ENCODE peak calls at places on chromosomes 6 and 20, in nine cellular contexts. H is globus pallidus, Y is astrocyte of the spinal cord, Q is ovary, D is right lobe of liver, V is AG09309, E is stromal cell of bone marrow, J is GM12892, G is GM20000. R is an unnamed sample.

GRCh38 chr6:46490425-46491200 is 636 bp downstream of the RCAN2 start:
- DNase-seq in H (peak; percentile 58), Y (no peak), Q (peak; percentile 55), D (peak; percentile 35), V (no peak), E (no peak), J (peak; percentile 26), G (peak; percentile 42), R (peak; percentile 16)

GRCh38 chr6:167119680-167120556 is 3.0 kb upstream of the CCR6 start:
- DNase-seq in H (no peak), Y (no peak), Q (no peak), D (no peak), V (no peak), E (no peak), J (no peak), G (no peak), R (no peak)

GRCh38 chr6:150874184-150874583 is 8.7 kb downstream of the MTHFD1L start:
- DNase-seq in H (no peak), Y (no peak), Q (no peak), D (no peak), V (no peak), E (no peak), J (no peak), G (no peak), R (no peak)

GRCh38 chr6:39897699-39898098 is 36.6 kb downstream of the MOCS1 start:
- DNase-seq in H (no peak), Y (no peak), Q (no peak), D (no peak), V (no peak), E (no peak), J (no peak), G (no peak), R (no peak)

GRCh38 chr6:16007146-16007545 is 121.7 kb upstream of the MYLIP start:
- DNase-seq in H (no peak), Y (no peak), Q (no peak), D (no peak), V (no peak), E (no peak), J (no peak), G (no peak), R (no peak)

GRCh38 chr6:137875606-137876005 is 8.5 kb downstream of the TNFAIP3 start:
- DNase-seq in H (no peak), Y (no peak), Q (no peak), D (no peak), V (no peak), E (no peak), J (no peak), G (no peak), R (no peak)

GRCh38 chr6:41675176-41675767 is 37.0 kb downstream of the MDFI start:
- DNase-seq in H (no peak), Y (no peak), Q (no peak), D (peak; percentile 7), V (no peak), E (no peak), J (no peak), G (no peak), R (no peak)

GRCh38 chr6:75126518-75126917 is 79.3 kb downstream of the COL12A1 start:
- DNase-seq in H (no peak), Y (peak; percentile 59), Q (no peak), D (no peak), V (no peak), E (no peak), J (no peak), G (no peak), R (no peak)

GRCh38 chr20:58883243-58883691 is 30.8 kb downstream of the GNAS start:
- DNase-seq in H (no peak), Y (peak; percentile 52), Q (no peak), D (no peak), V (peak; percentile 33), E (no peak), J (no peak), G (no peak), R (no peak)

GRCh38 chr6:154433477-154434241 is 76.8 kb downstream of the CNKSR3 start:
- DNase-seq in H (no peak), Y (no peak), Q (no peak), D (no peak), V (no peak), E (no peak), J (no peak), G (no peak), R (no peak)

GRCh38 chr6:26156850-26157149 is 69.6 kb downstream of the HFE start:
- DNase-seq in H (no peak), Y (no peak), Q (no peak), D (no peak), V (no peak), E (no peak), J (no peak), G (no peak), R (no peak)

GRCh38 chr6:56913276-56914138 is 41.4 kb upstream of the BEND6 start:
- DNase-seq in H (no peak), Y (no peak), Q (no peak), D (no peak), V (no peak), E (no peak), J (no peak), G (no peak), R (no peak)

GRCh38 chr6:35602133-35602946 is 86.4 kb downstream of the FKBP5 start:
- DNase-seq in H (peak; percentile 43), Y (no peak), Q (no peak), D (no peak), V (no peak), E (no peak), J (no peak), G (no peak), R (no peak)

GRCh38 chr6:37919417-37920157 is 100.1 kb downstream of the ZFAND3 start:
- DNase-seq in H (no peak), Y (peak; percentile 66), Q (no peak), D (no peak), V (peak; percentile 20), E (peak; percentile 62), J (no peak), G (no peak), R (no peak)

GRCh38 chr6:154792761-154793160 is 59.5 kb downstream of the SCAF8 start:
- DNase-seq in H (no peak), Y (no peak), Q (no peak), D (no peak), V (no peak), E (no peak), J (no peak), G (no peak), R (no peak)

GRCh38 chr20:46688151-46689081 is 828 bp downstream of the TP53RK start:
- DNase-seq in H (no peak), Y (peak; percentile 28), Q (no peak), D (no peak), V (no peak), E (no peak), J (no peak), G (no peak), R (no peak)

GRCh38 chr20:61720348-61720696 is 345.4 kb downstream of the TAF4 start:
- DNase-seq in H (no peak), Y (no peak), Q (no peak), D (no peak), V (no peak), E (no peak), J (no peak), G (no peak), R (no peak)

GRCh38 chr6:108739496-108740330 is 108.5 kb upstream of the ARMC2 start:
- DNase-seq in H (no peak), Y (peak; percentile 20), Q (no peak), D (no peak), V (no peak), E (peak; percentile 25), J (no peak), G (no peak), R (no peak)

GRCh38 chr6:77463881-77464867 is 883 bp upstream of the HTR1B start:
- DNase-seq in H (no peak), Y (peak; percentile 35), Q (peak; percentile 19), D (no peak), V (no peak), E (no peak), J (no peak), G (no peak), R (peak; percentile 42)

GRCh38 chr20:15895560-15896084 is 677.6 kb downstream of the KIF16B start:
- DNase-seq in H (no peak), Y (no peak), Q (no peak), D (no peak), V (no peak), E (no peak), J (no peak), G (peak; percentile 7), R (no peak)

GRCh38 chr20:59042151-59042795 is at the start of gene PRELID3B:
- DNase-seq in H (no peak), Y (no peak), Q (no peak), D (no peak), V (no peak), E (no peak), J (no peak), G (peak; percentile 49), R (no peak)

GRCh38 chr6:135257641-135258405 is 76.7 kb downstream of the MYB start:
- DNase-seq in H (no peak), Y (no peak), Q (no peak), D (no peak), V (no peak), E (no peak), J (no peak), G (no peak), R (no peak)

GRCh38 chr6:79188885-79189505 is 45.5 kb downstream of the HMGN3 start:
- DNase-seq in H (peak; percentile 11), Y (no peak), Q (no peak), D (no peak), V (no peak), E (no peak), J (no peak), G (no peak), R (no peak)

GRCh38 chr6:141587482-141588266 is 545.1 kb upstream of the GJE1 start:
- DNase-seq in H (no peak), Y (peak; percentile 35), Q (no peak), D (no peak), V (peak; percentile 71), E (no peak), J (no peak), G (no peak), R (no peak)

GRCh38 chr20:2767768-2768631 is 32.4 kb downstream of the CPXM1 start:
- DNase-seq in H (no peak), Y (peak; percentile 63), Q (peak; percentile 41), D (peak; percentile 79), V (peak; percentile 18), E (peak; percentile 44), J (no peak), G (no peak), R (no peak)

GRCh38 chr20:58715709-58716475 is 23.3 kb downstream of the NPEPL1 start:
- DNase-seq in H (no peak), Y (no peak), Q (peak; percentile 15), D (no peak), V (no peak), E (no peak), J (no peak), G (no peak), R (no peak)

GRCh38 chr6:89360415-89360999 is 8.0 kb upstream of the UBE2J1 start:
- DNase-seq in H (no peak), Y (peak; percentile 75), Q (no peak), D (no peak), V (no peak), E (peak; percentile 55), J (no peak), G (peak; percentile 50), R (no peak)

GRCh38 chr6:119233327-119233984 is 116.1 kb downstream of the MAN1A1 start:
- DNase-seq in H (no peak), Y (no peak), Q (no peak), D (no peak), V (no peak), E (no peak), J (no peak), G (no peak), R (no peak)

GRCh38 chr6:132919476-132919875 is 105.1 kb downstream of the RPS12 start:
- DNase-seq in H (peak; percentile 27), Y (peak; percentile 93), Q (peak; percentile 57), D (peak; percentile 36), V (peak; percentile 31), E (peak; percentile 85), J (no peak), G (no peak), R (no peak)

R was measured in NCI-H748 treated with DMSO at 0.1 percent for 48 hours.